ENCODE peak calls at places on chromosomes 12 and 14, in nine cellular contexts. T is stimulated activated CD4-positive, alpha-beta T cell treated with anti-CD3 and anti-CD28 coated beads, Interleukin-4, amount 100 ng/mL, for 48 hours; U is ELR; A is kidney tubule cell; V is gastrocnemius medialis; X is HEK293T; P is KG1; O is ACHN; J is dorsolateral prefrontal cortex. C is an unnamed sample.
A peak's percentile ranks its signal among the peaks of the same experiment; 100 is the strongest.

GRCh38 chr14:76719664-76720063 is 41.6 kb upstream of the VASH1 start:
- DNase-seq in X (no peak), A (no peak), J (no peak), O (no peak), T (no peak), U (no peak), P (no peak), V (no peak), C (no peak)

GRCh38 chr12:125340791-125341190 is 275.6 kb downstream of the AACS start:
- DNase-seq in X (peak; percentile 10), P (no peak), U (peak; percentile 33), J (peak; percentile 33), T (no peak), O (peak; percentile 61), A (peak; percentile 69), V (no peak), C (no peak)

GRCh38 chr12:58593557-58594304 is 326.6 kb downstream of the LRIG3 start:
- DNase-seq in V (no peak), T (no peak), P (no peak), J (no peak), X (no peak), U (no peak), O (no peak), A (no peak), C (no peak)

GRCh38 chr12:45566257-45566656 is 163.2 kb upstream of the ARID2 start:
- DNase-seq in O (no peak), J (no peak), P (no peak), T (no peak), U (no peak), A (no peak), V (no peak), X (no peak), C (no peak)

GRCh38 chr14:79415726-79416125 is 795.6 kb downstream of the DIO2 start:
- DNase-seq in P (no peak), T (no peak), V (no peak), O (no peak), U (no peak), A (peak; percentile 36), X (no peak), J (no peak), C (no peak)

GRCh38 chr14:24092960-24093900 is 881 bp upstream of the PCK2 start:
- DNase-seq in U (no peak), T (no peak), A (no peak), V (no peak), X (no peak), J (no peak), P (no peak), O (no peak), C (no peak)

GRCh38 chr14:94320243-94320642 is 2.9 kb downstream of the SERPINA6 start:
- DNase-seq in O (peak; percentile 22), T (no peak), X (no peak), A (peak; percentile 59), J (no peak), U (no peak), P (no peak), V (no peak), C (no peak)

GRCh38 chr14:91035855-91036254 is 24.6 kb downstream of the RPS6KA5 start:
- DNase-seq in U (no peak), T (no peak), J (no peak), A (no peak), V (no peak), P (no peak), X (no peak), O (no peak), C (no peak)

GRCh38 chr12:21642707-21643389 is 14.8 kb downstream of the LDHB start:
- DNase-seq in X (no peak), O (no peak), J (no peak), A (no peak), P (no peak), U (peak; percentile 22), V (no peak), T (no peak), C (no peak)

GRCh38 chr12:48580831-48581230 is 11.0 kb upstream of the LALBA start:
- DNase-seq in U (no peak), P (no peak), T (no peak), X (no peak), O (no peak), V (no peak), A (peak; percentile 80), J (no peak), C (no peak)

GRCh38 chr12:131757111-131757510 is 46.2 kb downstream of the SFSWAP start:
- DNase-seq in J (no peak), V (no peak), O (no peak), U (no peak), X (no peak), T (no peak), A (no peak), P (no peak), C (no peak)

GRCh38 chr14:61565181-61565580 is 130.1 kb upstream of the HIF1A start:
- DNase-seq in V (no peak), X (no peak), A (no peak), P (no peak), U (peak; percentile 53), J (no peak), T (no peak), O (no peak), C (no peak)

GRCh38 chr14:85481471-85481870 is 48.5 kb upstream of the FLRT2 start:
- DNase-seq in X (no peak), A (no peak), V (no peak), O (no peak), U (no peak), P (no peak), T (no peak), J (no peak), C (no peak)

GRCh38 chr12:14567311-14568195 is at the start of gene PLBD1:
- DNase-seq in T (peak; percentile 12), A (peak; percentile 67), O (peak; percentile 48), U (peak; percentile 5), V (peak; percentile 55), X (no peak), J (peak; percentile 18), P (no peak), C (peak; percentile 81)

GRCh38 chr12:15005064-15005463 is 32.2 kb downstream of the PDE6H start:
- DNase-seq in J (no peak), P (no peak), A (no peak), X (no peak), U (no peak), T (no peak), V (no peak), O (no peak), C (no peak)

GRCh38 chr12:68617160-68617926 is 6.6 kb downstream of the RAP1B start:
- DNase-seq in O (no peak), P (no peak), V (no peak), J (no peak), T (no peak), A (no peak), U (peak; percentile 71), X (no peak), C (no peak)

GRCh38 chr12:46217686-46218508 is 50.9 kb downstream of the SLC38A1 start:
- DNase-seq in U (no peak), O (no peak), X (no peak), J (peak; percentile 16), T (no peak), A (no peak), V (peak; percentile 24), P (peak; percentile 68), C (peak; percentile 77)

GRCh38 chr12:3992945-3993344 is 119.7 kb upstream of the PARP11 start:
- DNase-seq in X (no peak), O (no peak), U (no peak), J (no peak), V (no peak), P (no peak), A (no peak), T (no peak), C (no peak)

GRCh38 chr12:55724226-55724939 is 4.2 kb downstream of the RDH5 start:
- DNase-seq in T (no peak), P (no peak), A (peak; percentile 67), O (peak; percentile 82), U (peak; percentile 76), J (peak; percentile 87), V (no peak), X (peak; percentile 65), C (no peak)

GRCh38 chr12:104357431-104357952 is 54.0 kb downstream of the EID3 start:
- DNase-seq in T (no peak), P (no peak), O (peak; percentile 29), U (peak; percentile 54), X (no peak), A (no peak), V (no peak), J (no peak), C (no peak)

GRCh38 chr12:53241623-53242412 is 9.8 kb upstream of the RARG start:
- DNase-seq in X (no peak), V (no peak), O (no peak), J (no peak), T (no peak), P (no peak), U (no peak), A (no peak), C (no peak)